ENCODE peak calls at places on chromosomes 13 and 19, in seven cellular contexts. T, Z, E, D, W, C and B are unnamed samples.

GRCh38 chr19:17391371-17392151 is 2.4 kb downstream of the CCDC194 start:
- DNase-seq in C (no peak), W (no peak), D (no peak), E (no peak), T (no peak), Z (no peak), B (no peak)

GRCh38 chr13:106357198-106357597 is 178.3 kb downstream of the EFNB2 start:
- DNase-seq in D (no peak), C (no peak), Z (no peak), W (no peak), T (no peak), E (no peak), B (no peak)

GRCh38 chr19:35509018-35509652 is 4.3 kb downstream of the DMKN start:
- DNase-seq in Z (no peak), D (no peak), T (peak), E (peak), C (no peak), W (peak), B (no peak)

GRCh38 chr19:42375415-42376176 is 14.5 kb downstream of the CNFN start:
- DNase-seq in T (no peak), D (no peak), E (no peak), Z (no peak), W (no peak), C (no peak), B (no peak)

GRCh38 chr13:113216165-113217056 is 7.0 kb downstream of the CUL4A start:
- DNase-seq in Z (no peak), E (peak), D (no peak), T (peak), C (no peak), W (peak), B (no peak)

GRCh38 chr19:44344255-44344654 is 12.2 kb downstream of the ZNF112 start:
- DNase-seq in C (no peak), E (no peak), T (no peak), D (no peak), Z (no peak), W (no peak), B (no peak)

GRCh38 chr13:33590936-33591335 is 227.0 kb upstream of the RFC3 start:
- DNase-seq in E (no peak), Z (no peak), C (no peak), W (no peak), D (no peak), T (no peak), B (no peak)

GRCh38 chr19:52896431-52897148 is 845 bp downstream of the ZNF320 start:
- DNase-seq in E (peak), T (peak), D (peak), Z (peak), C (no peak), W (peak), B (peak)

GRCh38 chr13:50387124-50387581 is 371.9 kb downstream of the KCNRG start:
- DNase-seq in E (peak), C (no peak), T (no peak), W (peak), Z (no peak), D (peak), B (peak)

GRCh38 chr19:45798995-45799517 is 6.4 kb upstream of the DMWD start:
- DNase-seq in W (peak), Z (peak), E (no peak), D (peak), T (peak), C (no peak), B (peak)

GRCh38 chr13:101262306-101262705 is 154.0 kb downstream of the NALCN start:
- DNase-seq in T (no peak), C (no peak), E (no peak), W (no peak), D (no peak), Z (no peak), B (no peak)